ENCODE peak calls at places on chromosomes 11 and 22, in five cellular contexts. U, L, G, O and B are unnamed samples.

GRCh38 chr22:48799227-48799970 is 1028.3 kb downstream of the BRD1 start:
- DNase-seq in O (no peak), U (no peak), G (no peak), L (no peak), B (no peak)

GRCh38 chr11:5280582-5281102 is 10.9 kb upstream of the HBE1 start:
- DNase-seq in G (no peak), L (peak; percentile 99), O (peak; percentile 6), U (peak; percentile 66), B (peak; percentile 97)

GRCh38 chr11:70470127-70470526 is 71.8 kb downstream of the CTTN start:
- DNase-seq in O (no peak), L (peak; percentile 26), G (no peak), U (no peak), B (no peak)

GRCh38 chr11:20238712-20239111 is 78.4 kb upstream of the DBX1 start:
- DNase-seq in G (no peak), L (no peak), O (no peak), U (no peak), B (no peak)

GRCh38 chr22:35411112-35411511 is 11.2 kb downstream of the MCM5 start:
- DNase-seq in O (no peak), L (no peak), U (no peak), G (no peak), B (no peak)

GRCh38 chr11:128246364-128247234 is 340.8 kb downstream of the ETS1 start:
- DNase-seq in L (peak; percentile 69), O (peak; percentile 32), G (no peak), U (no peak), B (no peak)

GRCh38 chr11:76023408-76024068 is 182.8 kb downstream of the WNT11 start:
- DNase-seq in O (no peak), G (no peak), U (no peak), L (no peak), B (no peak)

GRCh38 chr11:65121447-65121864 is 478 bp downstream of the FAU start:
- DNase-seq in O (no peak), G (no peak), L (no peak), U (no peak), B (no peak)

GRCh38 chr11:130002352-130002845 is at the start of gene PRDM10:
- DNase-seq in O (peak; percentile 87), L (peak; percentile 97), G (peak; percentile 93), U (peak; percentile 98), B (peak; percentile 94)

GRCh38 chr11:8239536-8240228 is 24.0 kb downstream of the LMO1 start:
- DNase-seq in L (no peak), G (no peak), O (no peak), U (no peak), B (no peak)

GRCh38 chr11:92035488-92035887 is 189.1 kb upstream of the FAT3 start:
- DNase-seq in O (no peak), L (no peak), U (no peak), G (no peak), B (no peak)

GRCh38 chr22:23110190-23110921 is 31.4 kb downstream of the RSPH14 start:
- DNase-seq in O (no peak), G (no peak), L (no peak), U (no peak), B (no peak)

GRCh38 chr11:125163431-125164011 is 1.0 kb upstream of the PKNOX2 start:
- DNase-seq in U (no peak), G (no peak), O (no peak), L (peak; percentile 36), B (no peak)

GRCh38 chr11:69962152-69962551 is 116.0 kb upstream of the ANO1 start:
- DNase-seq in G (no peak), O (no peak), L (peak; percentile 23), U (no peak), B (peak; percentile 58)

GRCh38 chr22:26546282-26546681 is 34.0 kb upstream of the TFIP11 start:
- DNase-seq in L (no peak), G (peak; percentile 47), U (no peak), O (no peak), B (no peak)

GRCh38 chr11:6431861-6432260 is 8.9 kb downstream of the HPX start:
- DNase-seq in U (no peak), O (no peak), L (peak; percentile 50), G (no peak), B (peak; percentile 24)

GRCh38 chr22:21937821-21938070 is 14.9 kb downstream of the PPM1F start:
- DNase-seq in U (no peak), G (no peak), L (no peak), O (no peak), B (no peak)